ENCODE peak calls at places on chromosomes 7 and 10, in ten cellular contexts. L is CD4-positive, alpha-beta T cell; T is endodermal cell; I is pancreas; G is fibroblast of lung; Q is osteoblast; U is nephron progenitor cell; Y is lower leg skin; M is A549; E is AG10803. Z is an unnamed sample.

GRCh38 chr10:131723601-131724530 is 176.9 kb upstream of the PPP2R2D start:
- DNase-seq in G (no peak), T (peak; percentile 48), I (no peak), M (no peak), L (no peak), Y (no peak), E (no peak), Q (peak; percentile 84), U (no peak), Z (no peak)

GRCh38 chr10:128210215-128211063 is 84.2 kb upstream of the MKI67 start:
- DNase-seq in Q (peak; percentile 97), U (peak; percentile 83), I (peak; percentile 82), E (peak; percentile 29), G (peak; percentile 34), T (peak; percentile 91), M (peak; percentile 87), L (peak; percentile 64), Y (peak; percentile 31), Z (peak; percentile 24)

GRCh38 chr7:7177044-7177517 is 5.3 kb upstream of the C1GALT1 start:
- DNase-seq in L (no peak), Q (peak; percentile 32), U (no peak), G (peak; percentile 62), M (peak; percentile 51), Y (no peak), T (no peak), E (peak; percentile 80), I (no peak), Z (peak; percentile 49)

GRCh38 chr7:123367508-123368122 is 166.8 kb downstream of the IQUB start:
- DNase-seq in M (peak; percentile 15), Y (no peak), L (no peak), E (peak; percentile 3), G (peak; percentile 59), U (peak; percentile 37), Q (no peak), I (no peak), T (peak; percentile 57), Z (peak; percentile 51)

GRCh38 chr7:1940402-1940786 is 270.3 kb downstream of the ELFN1 start:
- DNase-seq in T (no peak), G (peak; percentile 36), L (peak; percentile 88), Q (peak; percentile 100), I (peak; percentile 72), M (no peak), U (no peak), E (peak; percentile 30), Y (peak; percentile 76), Z (peak; percentile 74)

GRCh38 chr10:128839134-128839533 is 627.9 kb upstream of the MGMT start:
- DNase-seq in M (no peak), G (no peak), L (no peak), U (no peak), Y (no peak), T (no peak), I (no peak), E (no peak), Q (no peak), Z (no peak)

GRCh38 chr7:47327306-47327697 is 254.6 kb downstream of the TNS3 start:
- DNase-seq in I (no peak), E (peak; percentile 60), Y (no peak), M (no peak), U (no peak), Q (no peak), T (no peak), L (no peak), G (no peak), Z (peak; percentile 65)

GRCh38 chr7:132213583-132213982 is 362.7 kb downstream of the PLXNA4 start:
- DNase-seq in M (no peak), G (no peak), L (no peak), I (no peak), E (no peak), Q (no peak), U (no peak), Y (no peak), T (no peak), Z (no peak)

GRCh38 chr7:85014936-85015335 is 171.9 kb downstream of the SEMA3D start:
- DNase-seq in G (no peak), I (no peak), Y (no peak), U (no peak), M (no peak), T (no peak), Q (no peak), L (no peak), E (no peak), Z (no peak)
- TF ChIP-seq CTCF in G (no peak), I (no peak), Y (no peak), U (peak; percentile 26), M (no peak), T (peak; percentile 24), Q (no peak), L (no peak), E (no peak), Z (peak; percentile 18)

GRCh38 chr10:72072046-72072445 is 16.3 kb downstream of the SPOCK2 start:
- DNase-seq in L (no peak), I (no peak), Q (no peak), E (no peak), M (no peak), Y (no peak), U (no peak), G (no peak), T (no peak), Z (no peak)

GRCh38 chr10:72068126-72068765 is 20.1 kb downstream of the SPOCK2 start:
- DNase-seq in T (no peak), M (no peak), Q (peak; percentile 71), E (no peak), G (no peak), U (no peak), L (no peak), I (peak; percentile 57), Y (no peak), Z (no peak)

GRCh38 chr10:72068901-72069446 is 19.4 kb downstream of the SPOCK2 start:
- DNase-seq in Y (no peak), Q (peak; percentile 90), M (no peak), T (no peak), G (no peak), U (no peak), I (peak; percentile 61), E (no peak), L (no peak), Z (peak; percentile 14)

GRCh38 chr10:72067463-72068125 is 20.8 kb downstream of the SPOCK2 start:
- DNase-seq in Y (no peak), I (no peak), U (no peak), Q (no peak), L (no peak), E (no peak), T (no peak), G (no peak), M (no peak), Z (no peak)

DNA sequence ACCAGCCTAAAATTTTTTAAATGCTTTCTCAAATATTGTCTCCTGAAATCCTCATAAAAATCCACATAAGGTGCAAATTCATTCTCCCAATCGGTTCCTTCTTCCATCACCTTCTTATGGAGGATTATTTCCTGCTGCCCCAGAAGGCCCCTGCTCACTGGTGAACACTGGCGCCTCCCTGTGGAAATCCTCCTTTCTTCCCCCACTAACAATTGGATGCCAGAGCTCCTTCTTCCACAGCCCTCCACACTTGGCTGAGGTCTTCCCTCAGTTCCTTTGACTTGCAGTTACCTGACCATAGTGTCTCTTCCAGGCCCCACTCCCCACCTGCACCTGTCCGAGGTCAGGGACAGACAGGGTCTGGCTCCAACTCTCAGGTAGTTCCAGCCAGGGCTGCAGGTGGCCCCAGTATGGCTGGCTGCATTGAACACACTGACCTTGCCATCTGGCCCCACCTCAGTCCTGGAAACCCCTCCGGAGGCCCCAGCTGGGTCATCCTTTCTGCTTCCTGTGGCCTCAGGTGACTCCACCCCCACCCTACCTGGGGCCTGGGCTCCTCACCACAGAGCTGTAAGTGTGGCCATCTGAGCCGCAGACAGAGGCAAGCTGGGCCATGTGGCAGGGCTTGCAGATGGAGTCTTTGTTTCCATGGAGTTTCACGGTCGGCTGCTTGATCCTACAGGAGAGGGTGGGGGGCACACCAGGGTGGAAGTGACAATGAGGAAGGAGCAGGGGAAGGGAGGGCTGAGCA is 18.4 kb downstream of the SPOCK2 start:
- DNase-seq in Q (no peak), L (no peak), U (peak; percentile 36), M (no peak), Y (no peak), E (no peak), T (peak; percentile 84), I (no peak), G (no peak), Z (no peak)
- TF ChIP-seq CTCF in Q (peak; percentile 35), L (no peak), U (no peak), M (peak; percentile 21), Y (no peak), E (peak; percentile 15), T (peak; percentile 75), I (no peak), G (peak; percentile 15), Z (peak; percentile 3)

DNA sequence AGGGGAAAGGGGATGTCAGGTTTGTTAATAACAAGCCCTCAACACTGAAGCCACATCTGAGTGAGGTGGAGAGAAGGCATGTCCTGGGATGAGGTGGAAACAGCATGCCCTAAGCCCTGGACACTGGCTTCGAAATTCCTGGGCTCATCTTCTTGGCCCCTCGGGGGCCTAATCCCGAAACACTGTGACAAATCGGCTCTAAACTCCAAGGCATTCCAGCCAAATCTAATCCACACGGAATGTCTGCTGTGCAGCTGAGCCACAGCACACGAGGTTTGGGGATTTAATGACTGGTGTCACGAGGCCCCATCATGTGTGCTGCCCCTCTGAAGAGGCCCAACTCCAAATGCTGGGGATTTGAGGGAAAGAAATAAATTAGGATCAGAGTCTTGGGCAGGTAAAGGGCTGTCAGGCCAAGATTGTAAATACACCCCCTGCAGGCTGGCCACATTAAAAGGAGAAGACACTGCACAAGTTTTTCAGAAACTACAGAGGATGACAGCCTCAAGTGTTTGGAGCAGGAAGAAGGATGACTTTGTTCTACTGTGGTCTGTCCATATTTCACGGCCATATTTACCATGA is 83.0 kb upstream of the FGFR2 start:
- DNase-seq in M (no peak), T (peak; percentile 57), U (no peak), Y (no peak), Q (no peak), G (no peak), L (no peak), I (no peak), E (peak; percentile 3), Z (peak; percentile 11)
- TF ChIP-seq CTCF in M (no peak), T (peak; percentile 18), U (no peak), Y (no peak), Q (no peak), G (no peak), L (no peak), I (no peak), E (no peak), Z (no peak)

GRCh38 chr10:119723624-119724023 is 2.2 kb upstream of the INPP5F start:
- DNase-seq in L (no peak), I (no peak), E (no peak), T (no peak), Y (no peak), M (no peak), G (no peak), Q (peak; percentile 41), U (no peak), Z (no peak)

GRCh38 chr10:119726291-119727261 is 726 bp downstream of the INPP5F start:
- DNase-seq in Y (peak; percentile 42), M (no peak), Q (no peak), L (no peak), I (no peak), E (no peak), U (peak; percentile 82), T (peak; percentile 88), G (no peak), Z (no peak)

GRCh38 chr10:119723161-119723560 is 2.7 kb upstream of the INPP5F start:
- DNase-seq in I (no peak), Y (no peak), M (no peak), L (no peak), T (no peak), U (no peak), E (no peak), G (no peak), Q (no peak), Z (no peak)

GRCh38 chr10:119724630-119725549 is 960 bp upstream of the INPP5F start:
- DNase-seq in T (no peak), L (no peak), G (peak; percentile 36), E (peak; percentile 10), M (no peak), U (peak; percentile 23), Y (no peak), I (no peak), Q (peak; percentile 90), Z (no peak)

GRCh38 chr10:119725550-119726290 is at the start of gene INPP5F:
- DNase-seq in M (peak; percentile 98), G (peak; percentile 97), I (peak; percentile 100), L (peak; percentile 97), U (peak; percentile 100), Q (peak; percentile 100), E (peak; percentile 97), T (peak; percentile 100), Y (peak; percentile 98), Z (peak; percentile 98)
- TF ChIP-seq CTCF in M (peak; percentile 24), G (peak; percentile 18), I (no peak), L (peak; percentile 17), U (no peak), Q (no peak), E (peak; percentile 18), T (peak; percentile 56), Y (no peak), Z (peak; percentile 23)